ENCODE peak calls at places on chromosomes 7 and 10, in four cellular contexts. L is astrocyte, P is Calu3, G is choroid plexus epithelial cell. W is an unnamed sample.

GRCh38 chr10:85790155-85790789 is 576.3 kb downstream of the GRID1 start:
- DNase-seq in G (no peak), P (no peak), L (no peak), W (no peak)

GRCh38 chr7:116692599-116693308 is 20.8 kb downstream of the MET start:
- DNase-seq in L (peak; percentile 72), G (peak; percentile 48), P (no peak), W (no peak)

GRCh38 chr10:96670786-96671185 is 49.5 kb downstream of the PIK3AP1 start:
- DNase-seq in L (peak; percentile 50), G (no peak), P (no peak), W (peak; percentile 63)

GRCh38 chr7:835491-836401 is 3.5 kb downstream of the SUN1 start:
- DNase-seq in G (no peak), L (no peak), P (peak; percentile 21), W (peak; percentile 60)

GRCh38 chr7:17680026-17680425 is 260.3 kb downstream of the SNX13 start:
- DNase-seq in P (no peak), L (peak; percentile 93), G (peak; percentile 94), W (peak; percentile 8)

GRCh38 chr10:116133641-116134040 is 139.4 kb downstream of the GFRA1 start:
- DNase-seq in P (no peak), G (no peak), L (no peak), W (no peak)

GRCh38 chr7:141864765-141865447 is 23.6 kb upstream of the PRSS37 start:
- DNase-seq in G (peak; percentile 9), P (no peak), L (peak; percentile 3), W (no peak)

GRCh38 chr10:96352027-96352426 is 6.8 kb downstream of the OPALIN start:
- DNase-seq in P (no peak), G (no peak), L (no peak), W (no peak)

GRCh38 chr7:99562832-99563231 is 4.4 kb downstream of the ZNF655 start:
- DNase-seq in G (peak; percentile 99), P (peak; percentile 72), L (peak; percentile 99), W (no peak)

GRCh38 chr7:26309089-26309488 is 17.4 kb downstream of the SNX10 start:
- DNase-seq in L (no peak), P (no peak), G (no peak), W (no peak)

GRCh38 chr10:46527241-46527811 is 29.1 kb downstream of the GPRIN2 start:
- DNase-seq in P (no peak), G (no peak), L (no peak), W (no peak)

GRCh38 chr10:104559935-104560334 is 81.2 kb upstream of the SORCS3 start:
- DNase-seq in G (no peak), P (no peak), L (no peak), W (no peak)

GRCh38 chr10:114767101-114767588 is 54.4 kb upstream of the FHIP2A start:
- DNase-seq in L (peak; percentile 65), P (peak; percentile 11), G (peak; percentile 58), W (no peak)

GRCh38 chr10:20552382-20552781 is 344.7 kb downstream of the NEBL start:
- DNase-seq in P (no peak), G (no peak), L (peak; percentile 10), W (no peak)

GRCh38 chr10:86872757-86873156 is 84.7 kb downstream of the MMRN2 start:
- DNase-seq in L (no peak), P (no peak), G (peak; percentile 86), W (no peak)

DNA sequence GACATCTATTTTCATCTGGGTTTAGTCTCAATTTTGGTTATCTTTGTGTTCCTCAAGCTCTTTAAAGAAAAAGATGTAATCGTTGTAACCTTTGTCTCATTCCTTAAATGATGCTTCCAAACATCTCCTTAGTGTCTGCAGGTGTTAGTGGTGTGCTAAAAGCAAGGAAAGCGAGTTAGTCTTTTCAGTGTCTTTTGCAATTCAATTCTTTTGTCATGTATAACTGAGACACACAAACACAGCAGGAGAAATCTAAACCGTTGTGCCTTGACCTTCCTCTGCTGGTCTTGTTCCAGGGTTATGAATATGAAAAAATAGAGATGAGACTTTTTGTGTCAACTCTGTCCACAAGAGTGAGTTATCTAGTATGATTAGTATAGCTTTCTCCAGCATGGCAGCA is 40.7 kb downstream of the PIK3CG start:
- DNase-seq in P (no peak), G (no peak), L (no peak), W (no peak)
- TF ChIP-seq CTCF in P (no peak), G (no peak), L (no peak), W (no peak)

GRCh38 chr10:12262278-12262981 is 66.4 kb downstream of the CDC123 start:
- DNase-seq in G (no peak), L (no peak), P (peak; percentile 35), W (peak; percentile 4)

GRCh38 chr10:12259988-12260387 is 64.0 kb downstream of the CDC123 start:
- DNase-seq in P (no peak), L (no peak), G (no peak), W (no peak)

GRCh38 chr10:12264204-12264908 is 68.4 kb downstream of the CDC123 start:
- DNase-seq in P (peak; percentile 84), G (peak; percentile 85), L (peak; percentile 64), W (peak; percentile 97)
- TF ChIP-seq CTCF in P (peak; percentile 63), G (peak; percentile 77), L (peak; percentile 66), W (peak; percentile 77)

GRCh38 chr7:1969459-1970284 is 263.1 kb downstream of the MAD1L1 start:
- DNase-seq in P (no peak), G (no peak), L (no peak), W (no peak)

GRCh38 chr7:1966631-1967200 is 266.0 kb downstream of the MAD1L1 start:
- DNase-seq in G (no peak), P (no peak), L (no peak), W (no peak)

GRCh38 chr7:1965579-1966294 is 267.0 kb downstream of the MAD1L1 start:
- DNase-seq in L (no peak), P (no peak), G (no peak), W (no peak)

GRCh38 chr7:1968397-1969111 is 264.2 kb downstream of the MAD1L1 start:
- DNase-seq in P (no peak), G (no peak), L (no peak), W (no peak)

DNA sequence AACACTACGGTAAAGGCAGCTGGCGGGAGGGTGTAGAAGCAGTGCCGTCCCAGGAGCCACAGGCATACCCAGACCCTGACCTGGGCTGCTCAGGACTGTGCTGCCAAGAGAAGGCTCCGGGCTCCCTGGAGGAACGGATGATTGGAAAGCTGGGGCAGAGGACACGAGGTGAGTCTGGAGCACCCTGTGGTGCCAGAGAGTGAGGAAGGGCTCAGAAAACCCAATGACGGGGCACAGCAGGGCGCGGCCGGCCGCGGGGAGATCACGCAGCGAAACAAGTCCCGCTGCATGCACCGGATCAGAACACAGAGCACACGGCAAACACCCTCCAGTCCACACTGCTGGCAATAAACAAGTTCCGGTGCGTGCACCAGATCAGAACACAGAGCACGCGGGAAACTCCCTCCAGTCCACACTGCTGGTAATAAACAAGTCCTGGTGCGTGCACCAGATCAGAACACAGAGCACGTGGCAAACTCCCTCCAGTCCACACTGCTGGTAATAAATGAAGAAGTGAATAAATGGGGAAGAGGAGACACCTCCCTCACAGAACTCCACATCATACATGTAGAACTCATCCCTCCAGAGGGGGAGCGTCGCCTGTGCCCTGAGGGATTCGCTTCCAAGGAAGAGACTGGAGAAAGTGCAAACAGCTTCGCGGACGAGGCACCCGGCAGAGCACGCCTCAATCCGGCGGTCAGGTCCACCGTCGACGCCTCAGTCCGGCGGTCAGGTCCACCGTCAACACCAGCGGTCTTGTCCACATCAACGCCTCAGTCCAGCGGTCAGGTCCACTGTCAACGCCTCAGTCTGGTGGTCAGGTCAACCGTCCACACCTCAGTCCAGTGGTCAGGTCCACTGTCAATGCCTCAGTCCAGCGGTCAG is 265.0 kb downstream of the MAD1L1 start:
- DNase-seq in L (no peak), P (no peak), G (no peak), W (no peak)
- TF ChIP-seq CTCF in L (no peak), P (no peak), G (no peak), W (no peak)

GRCh38 chr10:52883996-52884871 is 111.7 kb upstream of the MBL2 start:
- DNase-seq in L (peak; percentile 52), G (peak; percentile 90), P (peak; percentile 82), W (peak; percentile 76)
- TF ChIP-seq CTCF in L (peak; percentile 88), G (peak; percentile 82), P (peak; percentile 75), W (peak; percentile 81)

GRCh38 chr10:71396084-71396713 is 521 bp upstream of the CDH23 start:
- DNase-seq in G (peak; percentile 49), L (peak; percentile 14), P (peak; percentile 42), W (peak; percentile 31)
- TF ChIP-seq CTCF in G (peak; percentile 51), L (no peak), P (no peak), W (peak; percentile 33)

DNA sequence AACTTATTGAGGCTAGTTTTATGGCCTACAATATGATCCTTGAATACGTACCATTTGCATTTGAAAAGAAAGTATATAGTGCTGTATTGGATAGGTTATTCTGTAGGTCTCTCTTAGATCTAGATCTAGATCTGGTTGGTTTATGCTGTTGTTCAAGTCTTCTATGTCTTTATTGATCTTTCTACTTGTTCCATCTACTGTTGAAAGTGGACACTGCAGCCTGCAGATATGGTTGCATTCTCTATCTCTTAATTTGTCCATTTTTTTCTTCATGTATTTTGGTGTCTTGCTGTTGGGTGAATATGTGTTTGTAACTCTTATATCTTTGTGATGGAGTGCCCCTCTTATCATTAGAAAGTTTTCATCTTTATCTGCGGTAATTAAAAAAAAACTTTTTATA is 139.4 kb upstream of the PCDH15 start:
- DNase-seq in G (peak; percentile 4), P (no peak), L (no peak), W (peak; percentile 0)
- TF ChIP-seq CTCF in G (no peak), P (no peak), L (no peak), W (peak; percentile 21)

GRCh38 chr7:96312502-96312901 is 9.4 kb downstream of the SLC25A13 start:
- DNase-seq in L (no peak), P (no peak), G (no peak), W (no peak)
- TF ChIP-seq CTCF in L (no peak), P (no peak), G (no peak), W (no peak)

GRCh38 chr10:80946957-80947722 is 409.4 kb downstream of the SH2D4B start:
- DNase-seq in P (no peak), L (no peak), G (no peak), W (no peak)

GRCh38 chr10:80949785-80950184 is 412.1 kb downstream of the SH2D4B start:
- DNase-seq in P (no peak), G (no peak), L (no peak), W (no peak)

GRCh38 chr10:80946073-80946472 is 408.4 kb downstream of the SH2D4B start:
- DNase-seq in L (no peak), P (no peak), G (no peak), W (no peak)

DNA sequence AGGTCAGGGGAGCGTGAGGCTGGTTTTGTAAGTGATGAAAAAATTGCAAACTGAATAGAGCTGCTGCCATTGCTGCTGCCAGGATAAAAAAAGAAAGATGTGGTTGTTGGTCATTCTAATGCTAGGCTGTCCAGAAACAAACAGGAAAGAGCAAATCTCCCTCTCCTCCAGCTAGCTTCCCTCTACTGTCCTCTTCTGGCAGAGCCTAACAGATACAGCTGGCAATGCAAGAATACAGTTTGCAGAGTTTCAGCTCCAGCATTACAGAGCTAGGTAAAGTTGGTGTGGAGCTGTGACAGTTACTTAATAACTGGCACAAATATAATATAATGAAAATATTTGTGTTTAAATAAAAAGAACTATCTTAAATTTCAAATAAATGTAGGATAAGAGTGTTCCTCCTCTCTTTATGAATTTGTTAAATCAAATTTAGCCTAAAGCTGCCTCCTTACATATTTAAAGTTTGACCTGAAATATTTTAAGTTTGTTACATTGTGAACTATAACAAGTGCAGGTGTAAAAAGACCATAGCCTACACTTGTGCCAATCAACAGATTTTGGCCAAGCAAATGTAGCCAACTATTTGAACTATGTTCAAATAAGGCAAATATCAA is 407.7 kb downstream of the SH2D4B start:
- DNase-seq in P (peak; percentile 6), G (no peak), L (no peak), W (peak; percentile 61)
- TF ChIP-seq CTCF in P (peak; percentile 33), G (no peak), L (peak; percentile 8), W (peak; percentile 89)

W was measured in GM12865.